ENCODE peak calls at places on chromosomes 13 and 19, in five cellular contexts. One of them, this sample, is unnamed.
A peak's percentile ranks its signal among the peaks of the same experiment; 100 is the strongest.

GRCh38 chr19:46783670-46784069 is 4.7 kb downstream of the SLC1A5 start:
- DNase-seq in HAP-1: peak; percentile 51
- DNase-seq in effector memory CD4-positive, alpha-beta T cell: no peak
- DNase-seq in colonic mucosa: no peak
- DNase-seq in astrocyte: no peak
- DNase-seq in this sample: no peak

GRCh38 chr19:662207-662961 is 630 bp downstream of the RNF126 start:
- DNase-seq in astrocyte: peak; percentile 32
- DNase-seq in effector memory CD4-positive, alpha-beta T cell: peak; percentile 61
- DNase-seq in HAP-1: peak; percentile 75
- DNase-seq in colonic mucosa: peak; percentile 80
- DNase-seq in this sample: peak; percentile 59

GRCh38 chr13:110702591-110703526 is 3.1 kb downstream of the CARS2 start:
- DNase-seq in HAP-1: no peak
- DNase-seq in colonic mucosa: no peak
- DNase-seq in astrocyte: peak; percentile 31
- DNase-seq in effector memory CD4-positive, alpha-beta T cell: no peak
- DNase-seq in this sample: peak; percentile 15

GRCh38 chr19:53915000-53915399 is 5.9 kb downstream of the CACNG7 start:
- DNase-seq in astrocyte: no peak
- DNase-seq in HAP-1: peak; percentile 45
- DNase-seq in colonic mucosa: no peak
- DNase-seq in effector memory CD4-positive, alpha-beta T cell: no peak
- DNase-seq in this sample: no peak

GRCh38 chr13:74003374-74003773 is 130.8 kb downstream of the KLF12 start:
- DNase-seq in astrocyte: no peak
- DNase-seq in HAP-1: no peak
- DNase-seq in colonic mucosa: no peak
- DNase-seq in effector memory CD4-positive, alpha-beta T cell: no peak
- DNase-seq in this sample: no peak

GRCh38 chr13:75495938-75496337 is 14.0 kb upstream of the TBC1D4 start:
- DNase-seq in astrocyte: peak; percentile 95
- DNase-seq in effector memory CD4-positive, alpha-beta T cell: no peak
- DNase-seq in HAP-1: no peak
- DNase-seq in colonic mucosa: no peak
- DNase-seq in this sample: no peak

GRCh38 chr19:4656102-4656501 is 14.0 kb downstream of the MYDGF start:
- DNase-seq in colonic mucosa: no peak
- DNase-seq in astrocyte: no peak
- DNase-seq in HAP-1: no peak
- DNase-seq in effector memory CD4-positive, alpha-beta T cell: no peak
- DNase-seq in this sample: no peak

GRCh38 chr19:46388311-46389095 is 24.9 kb downstream of the CCDC8 start:
- DNase-seq in colonic mucosa: no peak
- DNase-seq in effector memory CD4-positive, alpha-beta T cell: no peak
- DNase-seq in HAP-1: no peak
- DNase-seq in astrocyte: no peak
- DNase-seq in this sample: no peak

GRCh38 chr19:33535176-33535575 is 13.6 kb upstream of the PEPD start:
- DNase-seq in HAP-1: no peak
- DNase-seq in astrocyte: peak; percentile 58
- DNase-seq in colonic mucosa: no peak
- DNase-seq in effector memory CD4-positive, alpha-beta T cell: no peak
- DNase-seq in this sample: peak; percentile 8

GRCh38 chr13:42071667-42072419 is 23.4 kb downstream of the DGKH start:
- DNase-seq in HAP-1: no peak
- DNase-seq in effector memory CD4-positive, alpha-beta T cell: no peak
- DNase-seq in astrocyte: peak; percentile 34
- DNase-seq in colonic mucosa: no peak
- DNase-seq in this sample: peak; percentile 66

GRCh38 chr19:49896863-49897621 is at the start of gene IL4I1:
- DNase-seq in astrocyte: peak; percentile 16
- DNase-seq in colonic mucosa: no peak
- DNase-seq in effector memory CD4-positive, alpha-beta T cell: peak; percentile 70
- DNase-seq in HAP-1: no peak
- DNase-seq in this sample: no peak

GRCh38 chr19:718251-719024 is 9.7 kb downstream of the PALM start:
- DNase-seq in astrocyte: no peak
- DNase-seq in HAP-1: no peak
- DNase-seq in effector memory CD4-positive, alpha-beta T cell: no peak
- DNase-seq in colonic mucosa: no peak
- DNase-seq in this sample: no peak

GRCh38 chr13:77928909-77929308 is 10.3 kb upstream of the EDNRB start:
- DNase-seq in HAP-1: no peak
- DNase-seq in colonic mucosa: no peak
- DNase-seq in astrocyte: no peak
- DNase-seq in effector memory CD4-positive, alpha-beta T cell: no peak
- DNase-seq in this sample: no peak

GRCh38 chr13:23705578-23705977 is 135.4 kb downstream of the TNFRSF19 start:
- DNase-seq in effector memory CD4-positive, alpha-beta T cell: no peak
- DNase-seq in HAP-1: no peak
- DNase-seq in astrocyte: no peak
- DNase-seq in colonic mucosa: no peak
- DNase-seq in this sample: no peak

GRCh38 chr19:17183858-17184271 is 31.3 kb upstream of the USE1 start:
- DNase-seq in HAP-1: no peak
- DNase-seq in colonic mucosa: no peak
- DNase-seq in effector memory CD4-positive, alpha-beta T cell: no peak
- DNase-seq in astrocyte: no peak
- DNase-seq in this sample: no peak

GRCh38 chr19:47628058-47628771 is 19.3 kb downstream of the BICRA start:
- DNase-seq in HAP-1: no peak
- DNase-seq in colonic mucosa: no peak
- DNase-seq in effector memory CD4-positive, alpha-beta T cell: no peak
- DNase-seq in astrocyte: no peak
- DNase-seq in this sample: no peak

GRCh38 chr19:33558846-33559245 is 37.3 kb upstream of the PEPD start:
- DNase-seq in HAP-1: no peak
- DNase-seq in astrocyte: no peak
- DNase-seq in colonic mucosa: no peak
- DNase-seq in effector memory CD4-positive, alpha-beta T cell: no peak
- DNase-seq in this sample: no peak

GRCh38 chr13:85436029-85436428 is 363.2 kb downstream of the SLITRK6 start:
- DNase-seq in colonic mucosa: no peak
- DNase-seq in astrocyte: no peak
- DNase-seq in effector memory CD4-positive, alpha-beta T cell: no peak
- DNase-seq in HAP-1: no peak
- DNase-seq in this sample: no peak

GRCh38 chr19:52391135-52391534 is 6.5 kb upstream of the ZNF528 start:
- DNase-seq in effector memory CD4-positive, alpha-beta T cell: no peak
- DNase-seq in astrocyte: no peak
- DNase-seq in HAP-1: no peak
- DNase-seq in colonic mucosa: no peak
- DNase-seq in this sample: no peak

GRCh38 chr13:93925976-93926375 is 553.5 kb downstream of the DCT start:
- DNase-seq in effector memory CD4-positive, alpha-beta T cell: no peak
- DNase-seq in astrocyte: no peak
- DNase-seq in colonic mucosa: no peak
- DNase-seq in HAP-1: no peak
- DNase-seq in this sample: no peak

GRCh38 chr13:74715718-74716117 is 581.5 kb upstream of the KLF12 start:
- DNase-seq in astrocyte: no peak
- DNase-seq in effector memory CD4-positive, alpha-beta T cell: no peak
- DNase-seq in HAP-1: no peak
- DNase-seq in colonic mucosa: no peak
- DNase-seq in this sample: no peak

GRCh38 chr19:38268539-38268938 is 4.2 kb downstream of the SPINT2 start:
- DNase-seq in colonic mucosa: no peak
- DNase-seq in HAP-1: no peak
- DNase-seq in effector memory CD4-positive, alpha-beta T cell: no peak
- DNase-seq in astrocyte: no peak
- DNase-seq in this sample: peak; percentile 15

GRCh38 chr13:50228527-50228926 is 213.3 kb downstream of the KCNRG start:
- DNase-seq in effector memory CD4-positive, alpha-beta T cell: no peak
- DNase-seq in HAP-1: no peak
- DNase-seq in astrocyte: no peak
- DNase-seq in colonic mucosa: no peak
- DNase-seq in this sample: no peak

GRCh38 chr19:16544468-16545231 is 2.4 kb upstream of the CHERP start:
- DNase-seq in astrocyte: no peak
- DNase-seq in effector memory CD4-positive, alpha-beta T cell: no peak
- DNase-seq in HAP-1: no peak
- DNase-seq in colonic mucosa: no peak
- DNase-seq in this sample: no peak

GRCh38 chr19:5480427-5480836 is 25.2 kb downstream of the ZNRF4 start:
- DNase-seq in colonic mucosa: peak; percentile 27
- DNase-seq in HAP-1: peak; percentile 73
- DNase-seq in effector memory CD4-positive, alpha-beta T cell: no peak
- DNase-seq in astrocyte: no peak
- DNase-seq in this sample: peak; percentile 27

DNA sequence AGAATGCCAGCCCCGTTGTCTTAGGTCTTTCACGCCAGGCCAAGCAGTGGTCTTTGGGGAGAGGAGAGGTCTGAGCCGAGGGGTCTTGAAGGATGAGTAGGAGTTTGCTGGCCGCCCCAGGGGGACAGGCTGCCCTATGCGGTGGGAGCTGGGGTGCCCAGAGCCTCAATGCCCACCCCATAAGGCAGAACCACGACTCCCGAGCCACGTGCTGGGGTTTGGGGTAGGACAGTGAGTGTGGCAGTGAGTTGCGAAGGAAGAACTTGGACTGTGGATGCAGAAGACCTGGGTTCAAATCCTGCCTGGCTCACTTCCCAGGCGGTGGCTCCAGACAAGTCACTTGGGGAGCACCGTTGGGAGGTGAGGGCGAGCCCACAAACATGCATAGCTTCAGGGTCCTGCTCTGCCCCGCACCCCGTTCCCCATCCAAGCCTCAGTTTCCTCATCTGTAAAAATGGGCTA is 5.5 kb downstream of the RAB11B start:
- DNase-seq in astrocyte: no peak
- DNase-seq in effector memory CD4-positive, alpha-beta T cell: no peak
- DNase-seq in colonic mucosa: no peak
- DNase-seq in HAP-1: no peak
- DNase-seq in this sample: no peak
- H3K4me1 ChIP-seq in astrocyte: peaks cover 20% of the 10 kb centered on the region
- H3K4me1 ChIP-seq in effector memory CD4-positive, alpha-beta T cell: peaks cover 5% of the 10 kb centered on the region
- H3K4me1 ChIP-seq in colonic mucosa: peaks cover 14% of the 10 kb centered on the region
- H3K4me1 ChIP-seq in HAP-1: peaks cover 7% of the 10 kb centered on the region
- H3K4me1 ChIP-seq in this sample: no peaks in the 10 kb centered on the region

DNA sequence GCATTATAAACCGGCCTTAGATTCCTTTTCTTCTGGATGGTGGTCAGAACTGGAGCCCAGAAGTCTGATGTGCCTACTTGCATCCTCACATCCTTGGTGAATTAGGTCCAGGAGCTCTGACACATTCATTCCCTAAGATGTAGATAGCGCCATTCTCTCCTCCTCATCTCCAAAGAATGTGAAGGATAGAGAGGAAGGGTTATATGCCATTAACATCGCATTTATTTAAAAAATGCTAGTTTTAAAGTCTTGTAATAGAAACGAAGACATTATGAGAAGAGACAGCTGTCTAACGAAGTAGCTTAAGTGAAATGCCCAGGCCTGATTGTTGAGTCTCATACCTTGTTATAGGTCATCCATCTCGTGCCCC is 9.7 kb downstream of the MBNL2 start:
- DNase-seq in effector memory CD4-positive, alpha-beta T cell: no peak
- DNase-seq in colonic mucosa: no peak
- DNase-seq in HAP-1: no peak
- DNase-seq in astrocyte: peak; percentile 79
- DNase-seq in this sample: no peak
- H3K4me1 ChIP-seq in effector memory CD4-positive, alpha-beta T cell: peaks cover 13% of the 10 kb centered on the region
- H3K4me1 ChIP-seq in colonic mucosa: peaks cover 11% of the 10 kb centered on the region
- H3K4me1 ChIP-seq in HAP-1: peaks cover 17% of the 10 kb centered on the region
- H3K4me1 ChIP-seq in astrocyte: peaks cover 28% of the 10 kb centered on the region
- H3K4me1 ChIP-seq in this sample: peaks cover 11% of the 10 kb centered on the region

GRCh38 chr13:40608308-40608707 is 58.1 kb downstream of the FOXO1 start:
- DNase-seq in effector memory CD4-positive, alpha-beta T cell: no peak
- DNase-seq in HAP-1: no peak
- DNase-seq in astrocyte: no peak
- DNase-seq in colonic mucosa: no peak
- DNase-seq in this sample: no peak

GRCh38 chr13:40604135-40604534 is 62.3 kb downstream of the FOXO1 start:
- DNase-seq in astrocyte: no peak
- DNase-seq in effector memory CD4-positive, alpha-beta T cell: no peak
- DNase-seq in colonic mucosa: no peak
- DNase-seq in HAP-1: no peak
- DNase-seq in this sample: no peak

GRCh38 chr13:40600145-40600751 is 66.2 kb downstream of the FOXO1 start:
- DNase-seq in effector memory CD4-positive, alpha-beta T cell: no peak
- DNase-seq in astrocyte: no peak
- DNase-seq in colonic mucosa: no peak
- DNase-seq in HAP-1: no peak
- DNase-seq in this sample: no peak

GRCh38 chr13:40609972-40610726 is 56.3 kb downstream of the FOXO1 start:
- DNase-seq in astrocyte: peak; percentile 9
- DNase-seq in colonic mucosa: no peak
- DNase-seq in effector memory CD4-positive, alpha-beta T cell: no peak
- DNase-seq in HAP-1: no peak
- DNase-seq in this sample: no peak

DNA sequence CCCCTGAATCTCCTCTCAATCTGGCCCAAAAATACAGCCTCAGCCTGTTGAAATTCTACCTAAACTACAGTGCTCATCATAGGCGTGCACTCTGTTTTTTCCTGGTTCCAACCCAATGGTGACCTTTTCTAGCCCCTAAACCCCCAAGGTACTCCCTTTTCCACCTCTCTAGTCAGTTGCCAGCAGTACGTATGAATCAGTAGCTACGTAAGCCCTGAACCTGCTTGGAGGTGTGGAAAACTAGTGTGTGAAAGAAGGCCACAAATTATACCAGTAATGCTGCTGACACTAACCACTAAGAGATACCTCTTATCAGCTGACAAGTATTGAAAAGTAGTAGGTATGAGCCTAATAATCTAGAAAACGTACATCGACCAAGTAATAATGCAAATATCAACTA is 60.9 kb downstream of the FOXO1 start:
- DNase-seq in colonic mucosa: no peak
- DNase-seq in HAP-1: no peak
- DNase-seq in astrocyte: no peak
- DNase-seq in effector memory CD4-positive, alpha-beta T cell: no peak
- DNase-seq in this sample: no peak
- H3K4me1 ChIP-seq in colonic mucosa: peaks cover 4% of the 10 kb centered on the region
- H3K4me1 ChIP-seq in HAP-1: no peaks in the 10 kb centered on the region
- H3K4me1 ChIP-seq in astrocyte: peaks cover 6% of the 10 kb centered on the region
- H3K4me1 ChIP-seq in effector memory CD4-positive, alpha-beta T cell: peaks cover 23% of the 10 kb centered on the region
- H3K4me1 ChIP-seq in this sample: peaks cover 7% of the 10 kb centered on the region

DNA sequence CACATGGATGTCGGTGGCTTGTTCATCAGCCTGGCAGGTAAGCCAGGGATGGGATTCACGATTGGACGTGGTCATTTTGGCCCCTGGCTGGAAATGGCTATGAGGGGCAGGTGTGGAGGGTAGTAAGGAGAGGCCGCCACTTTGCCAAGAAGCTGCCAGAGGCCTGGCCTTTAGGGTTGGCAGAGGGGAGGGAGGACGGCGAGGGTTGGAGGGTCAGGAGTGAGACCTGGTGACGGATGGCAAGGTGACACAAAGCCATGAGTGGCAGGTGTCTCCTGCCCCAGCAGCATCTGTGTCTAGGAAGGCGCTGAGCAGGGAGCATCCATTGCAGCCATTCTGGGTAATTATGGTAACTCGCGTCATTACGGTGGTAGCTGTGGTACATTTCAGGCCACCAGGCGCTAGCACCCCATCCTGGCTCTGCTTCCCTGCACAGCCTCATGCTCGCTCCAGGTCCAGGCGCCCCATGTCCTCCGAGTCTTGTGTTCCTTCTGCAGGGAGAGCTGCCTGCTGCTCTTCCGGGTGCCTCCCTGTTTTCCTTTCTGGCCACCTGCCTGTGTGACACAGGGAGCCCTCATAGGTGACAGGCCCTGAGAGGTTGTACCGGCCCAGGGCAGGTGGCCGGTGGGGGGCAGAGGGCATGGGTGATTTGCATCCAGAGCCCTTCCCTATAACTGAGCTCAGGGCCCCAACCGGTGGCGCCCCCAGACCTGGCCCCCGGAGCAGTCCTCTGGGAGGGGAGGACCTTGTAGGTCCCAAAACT is 4.2 kb downstream of the SSBP4 start:
- DNase-seq in HAP-1: no peak
- DNase-seq in colonic mucosa: no peak
- DNase-seq in effector memory CD4-positive, alpha-beta T cell: no peak
- DNase-seq in astrocyte: no peak
- DNase-seq in this sample: no peak
- H3K4me1 ChIP-seq in HAP-1: peaks cover 7% of the 10 kb centered on the region
- H3K4me1 ChIP-seq in colonic mucosa: peaks cover 15% of the 10 kb centered on the region
- H3K4me1 ChIP-seq in effector memory CD4-positive, alpha-beta T cell: peaks cover 88% of the 10 kb centered on the region
- H3K4me1 ChIP-seq in astrocyte: peaks cover 34% of the 10 kb centered on the region
- H3K4me1 ChIP-seq in this sample: peaks cover 18% of the 10 kb centered on the region